ENCODE peak calls at places on chromosomes 16 and 17, in five cellular contexts. One of them, this sample, is unnamed. For H3K9me3, the result is how much of the 10 kb centered on the place peaks cover.

GRCh38 chr16:88965411-88965810 is 11.6 kb downstream of the CBFA2T3 start:
- ATAC-seq in upper lobe of left lung: no peak
- ATAC-seq in Panc1: no peak
- ATAC-seq in HCT116: no peak
- ATAC-seq in GM12878: no peak
- ATAC-seq in this sample: no peak

GRCh38 chr17:16980813-16981731 is 9.2 kb upstream of the TNFRSF13B start:
- ATAC-seq in upper lobe of left lung: peak
- ATAC-seq in HCT116: no peak
- ATAC-seq in Panc1: no peak
- ATAC-seq in GM12878: peak
- ATAC-seq in this sample: no peak

GRCh38 chr17:29640413-29640812 is 17.7 kb upstream of the CORO6 start:
- ATAC-seq in upper lobe of left lung: no peak
- ATAC-seq in GM12878: no peak
- ATAC-seq in Panc1: no peak
- ATAC-seq in HCT116: no peak
- ATAC-seq in this sample: no peak

GRCh38 chr16:26645629-26646028 is 421.1 kb upstream of the C16orf82 start:
- ATAC-seq in Panc1: no peak
- ATAC-seq in HCT116: no peak
- ATAC-seq in upper lobe of left lung: no peak
- ATAC-seq in GM12878: no peak
- ATAC-seq in this sample: no peak

GRCh38 chr17:27315796-27316465 is 22.0 kb downstream of the WSB1 start:
- ATAC-seq in Panc1: no peak
- ATAC-seq in upper lobe of left lung: no peak
- ATAC-seq in GM12878: no peak
- ATAC-seq in HCT116: no peak
- ATAC-seq in this sample: no peak

GRCh38 chr17:11081342-11081741 is 159.7 kb upstream of the SHISA6 start:
- ATAC-seq in GM12878: no peak
- ATAC-seq in Panc1: no peak
- ATAC-seq in upper lobe of left lung: no peak
- ATAC-seq in HCT116: no peak
- ATAC-seq in this sample: no peak

GRCh38 chr17:74268052-74268451 is 6.0 kb upstream of the DNAI2 start:
- ATAC-seq in Panc1: no peak
- ATAC-seq in HCT116: no peak
- ATAC-seq in GM12878: no peak
- ATAC-seq in upper lobe of left lung: no peak
- ATAC-seq in this sample: no peak

GRCh38 chr16:57713596-57713995 is 19.0 kb downstream of the DRC7 start:
- ATAC-seq in Panc1: no peak
- ATAC-seq in HCT116: no peak
- ATAC-seq in GM12878: no peak
- ATAC-seq in upper lobe of left lung: no peak
- ATAC-seq in this sample: no peak

GRCh38 chr17:57459286-57459915 is 203.1 kb downstream of the MSI2 start:
- ATAC-seq in upper lobe of left lung: no peak
- ATAC-seq in HCT116: peak
- ATAC-seq in Panc1: no peak
- ATAC-seq in GM12878: peak
- ATAC-seq in this sample: no peak

GRCh38 chr16:27318399-27319256 is 4.9 kb downstream of the IL4R start:
- ATAC-seq in GM12878: peak
- ATAC-seq in HCT116: no peak
- ATAC-seq in Panc1: no peak
- ATAC-seq in upper lobe of left lung: peak
- ATAC-seq in this sample: peak

GRCh38 chr17:32370426-32370825 is 20.5 kb downstream of the ZNF207 start:
- ATAC-seq in Panc1: no peak
- ATAC-seq in HCT116: no peak
- ATAC-seq in upper lobe of left lung: no peak
- ATAC-seq in GM12878: no peak
- ATAC-seq in this sample: no peak

GRCh38 chr17:76714822-76715461 is 4.2 kb upstream of the MXRA7 start:
- ATAC-seq in GM12878: peak
- ATAC-seq in HCT116: peak
- ATAC-seq in upper lobe of left lung: peak
- ATAC-seq in Panc1: no peak
- ATAC-seq in this sample: no peak

GRCh38 chr17:83110755-83111154 is 31.3 kb downstream of the METRNL start:
- ATAC-seq in GM12878: no peak
- ATAC-seq in upper lobe of left lung: peak
- ATAC-seq in HCT116: no peak
- ATAC-seq in Panc1: no peak
- ATAC-seq in this sample: peak

GRCh38 chr17:83109386-83109785 is 30.0 kb downstream of the METRNL start:
- ATAC-seq in GM12878: no peak
- ATAC-seq in upper lobe of left lung: no peak
- ATAC-seq in Panc1: peak
- ATAC-seq in HCT116: peak
- ATAC-seq in this sample: no peak

GRCh38 chr17:83108709-83109108 is 29.3 kb downstream of the METRNL start:
- ATAC-seq in HCT116: no peak
- ATAC-seq in GM12878: no peak
- ATAC-seq in Panc1: no peak
- ATAC-seq in upper lobe of left lung: no peak
- ATAC-seq in this sample: no peak

GRCh38 chr17:83111516-83112282 is 32.3 kb downstream of the METRNL start:
- ATAC-seq in Panc1: no peak
- ATAC-seq in HCT116: no peak
- ATAC-seq in GM12878: no peak
- ATAC-seq in upper lobe of left lung: no peak
- ATAC-seq in this sample: no peak

GRCh38 chr17:83109793-83110645 is 30.6 kb downstream of the METRNL start:
- ATAC-seq in Panc1: peak
- ATAC-seq in upper lobe of left lung: peak
- ATAC-seq in HCT116: peak
- ATAC-seq in GM12878: no peak
- ATAC-seq in this sample: peak
- TF ChIP-seq POLR2AphosphoS5 in Panc1: no peak
- TF ChIP-seq POLR2AphosphoS5 in upper lobe of left lung: peak
- TF ChIP-seq POLR2AphosphoS5 in HCT116: peak
- TF ChIP-seq POLR2AphosphoS5 in GM12878: no peak
- TF ChIP-seq POLR2AphosphoS5 in this sample: peak

DNA sequence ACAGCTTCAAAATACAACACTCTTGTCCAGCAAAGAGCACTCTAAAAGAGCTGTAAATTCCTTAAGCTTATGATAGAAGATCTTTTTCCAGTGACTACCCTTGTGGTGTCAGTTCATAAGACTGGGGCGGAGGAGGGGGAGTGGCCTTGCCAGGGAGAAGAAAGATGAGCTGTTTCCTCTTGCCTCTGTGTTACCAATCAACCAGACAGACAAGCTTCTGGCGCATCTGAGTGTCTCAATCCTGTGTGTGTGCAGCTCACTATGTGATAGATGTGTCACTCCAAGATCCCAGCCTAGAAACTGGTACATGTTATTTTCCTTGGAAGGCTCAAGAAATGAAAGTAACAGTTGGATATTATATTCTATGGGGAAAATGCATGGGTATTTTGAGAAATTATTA is 167.4 kb upstream of the CACNG3 start:
- ATAC-seq in GM12878: no peak
- ATAC-seq in HCT116: no peak
- ATAC-seq in upper lobe of left lung: no peak
- ATAC-seq in Panc1: no peak
- ATAC-seq in this sample: no peak
- H3K9me3 ChIP-seq in GM12878: under half
- H3K9me3 ChIP-seq in HCT116: under half
- H3K9me3 ChIP-seq in upper lobe of left lung: under half
- H3K9me3 ChIP-seq in Panc1: under half
- H3K9me3 ChIP-seq in this sample: under half

DNA sequence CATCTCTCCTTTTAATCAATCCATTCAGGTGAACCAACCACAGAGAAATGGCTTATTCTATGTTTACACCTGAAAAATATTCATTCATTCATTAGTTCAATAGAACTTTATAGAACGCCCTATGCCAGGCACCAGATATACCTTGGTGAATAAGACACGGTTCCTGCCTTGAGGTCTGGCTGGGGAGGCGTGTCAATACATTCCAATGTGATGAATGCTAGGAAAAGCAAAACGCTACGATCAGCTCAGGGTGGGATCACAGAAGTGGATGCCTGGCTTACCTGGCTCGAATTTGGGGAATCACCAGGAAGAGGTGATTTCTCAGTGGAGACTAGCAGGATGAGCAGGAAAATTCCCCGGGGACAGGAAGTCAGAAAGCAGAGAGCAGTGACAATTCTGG is 17.5 kb upstream of the WFIKKN2 start:
- ATAC-seq in upper lobe of left lung: no peak
- ATAC-seq in HCT116: peak
- ATAC-seq in Panc1: peak
- ATAC-seq in GM12878: no peak
- ATAC-seq in this sample: no peak
- TF ChIP-seq CTCF in upper lobe of left lung: no peak
- TF ChIP-seq CTCF in HCT116: no peak
- TF ChIP-seq CTCF in Panc1: no peak
- TF ChIP-seq CTCF in GM12878: no peak
- TF ChIP-seq CTCF in this sample: no peak

GRCh38 chr16:19113577-19114358 is at the start of gene ITPRIPL2:
- ATAC-seq in upper lobe of left lung: peak
- ATAC-seq in GM12878: peak
- ATAC-seq in HCT116: peak
- ATAC-seq in Panc1: peak
- ATAC-seq in this sample: peak
- TF ChIP-seq POLR2AphosphoS5 in upper lobe of left lung: peak
- TF ChIP-seq POLR2AphosphoS5 in GM12878: no peak
- TF ChIP-seq POLR2AphosphoS5 in HCT116: peak
- TF ChIP-seq POLR2AphosphoS5 in Panc1: peak
- TF ChIP-seq POLR2AphosphoS5 in this sample: peak

GRCh38 chr16:25563700-25564099 is 128.1 kb upstream of the HS3ST4 start:
- ATAC-seq in GM12878: no peak
- ATAC-seq in upper lobe of left lung: no peak
- ATAC-seq in HCT116: no peak
- ATAC-seq in Panc1: no peak
- ATAC-seq in this sample: no peak
- H3K9me3 ChIP-seq in GM12878: under half
- H3K9me3 ChIP-seq in upper lobe of left lung: under half
- H3K9me3 ChIP-seq in HCT116: under half
- H3K9me3 ChIP-seq in Panc1: under half
- H3K9me3 ChIP-seq in this sample: under half

DNA sequence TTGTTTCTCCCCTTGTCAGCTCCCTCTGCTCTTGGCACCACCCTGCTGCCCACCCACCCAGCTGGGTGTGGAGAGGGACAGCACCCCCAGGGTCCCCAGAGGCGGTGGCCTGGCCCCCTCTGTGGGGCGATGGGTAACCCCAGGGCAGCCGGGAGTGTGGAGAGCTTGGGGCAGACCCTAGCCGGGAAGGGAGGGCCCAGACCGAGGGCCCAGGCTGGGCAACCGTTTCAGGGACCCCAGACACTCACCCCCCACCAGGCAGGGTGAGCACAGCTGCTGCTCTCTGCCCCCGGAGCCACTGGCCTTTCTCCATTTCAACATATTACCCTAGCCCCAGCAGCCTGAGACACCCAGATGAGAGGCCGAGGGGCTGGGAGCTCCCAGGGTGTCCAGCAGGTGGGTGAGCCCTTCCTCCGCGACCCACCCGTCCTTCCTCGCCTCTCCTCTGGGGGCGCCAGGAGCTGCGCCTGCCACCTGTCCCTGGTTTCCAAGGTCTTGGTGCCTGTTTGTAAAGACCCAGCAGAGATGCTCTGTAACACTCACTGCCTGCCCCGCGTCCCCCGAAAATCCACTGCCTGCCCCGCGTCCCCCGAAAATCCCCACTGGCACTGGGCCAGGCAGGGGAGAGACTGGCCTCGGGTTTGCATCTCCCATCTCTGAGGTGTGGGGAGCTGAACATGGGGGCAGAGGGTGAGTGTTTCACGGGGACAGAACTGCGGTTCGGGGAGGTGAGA is 45.4 kb downstream of the BAHCC1 start:
- ATAC-seq in HCT116: peak
- ATAC-seq in GM12878: peak
- ATAC-seq in Panc1: peak
- ATAC-seq in upper lobe of left lung: no peak
- ATAC-seq in this sample: no peak
- TF ChIP-seq CTCF in HCT116: no peak
- TF ChIP-seq CTCF in GM12878: peak
- TF ChIP-seq CTCF in Panc1: peak
- TF ChIP-seq CTCF in upper lobe of left lung: no peak
- TF ChIP-seq CTCF in this sample: peak

GRCh38 chr16:4765511-4766474 is 1.2 kb downstream of the ZNF500 start:
- ATAC-seq in upper lobe of left lung: no peak
- ATAC-seq in GM12878: no peak
- ATAC-seq in Panc1: no peak
- ATAC-seq in HCT116: no peak
- ATAC-seq in this sample: no peak
- TF ChIP-seq POLR2AphosphoS5 in upper lobe of left lung: no peak
- TF ChIP-seq POLR2AphosphoS5 in GM12878: no peak
- TF ChIP-seq POLR2AphosphoS5 in Panc1: no peak
- TF ChIP-seq POLR2AphosphoS5 in HCT116: no peak
- TF ChIP-seq POLR2AphosphoS5 in this sample: no peak

GRCh38 chr16:56259425-56259779 is 68.1 kb downstream of the GNAO1 start:
- ATAC-seq in GM12878: no peak
- ATAC-seq in Panc1: no peak
- ATAC-seq in upper lobe of left lung: no peak
- ATAC-seq in HCT116: no peak
- ATAC-seq in this sample: no peak
- H3K9me3 ChIP-seq in GM12878: under half
- H3K9me3 ChIP-seq in Panc1: under half
- H3K9me3 ChIP-seq in upper lobe of left lung: under half
- H3K9me3 ChIP-seq in HCT116: under half
- H3K9me3 ChIP-seq in this sample: under half

DNA sequence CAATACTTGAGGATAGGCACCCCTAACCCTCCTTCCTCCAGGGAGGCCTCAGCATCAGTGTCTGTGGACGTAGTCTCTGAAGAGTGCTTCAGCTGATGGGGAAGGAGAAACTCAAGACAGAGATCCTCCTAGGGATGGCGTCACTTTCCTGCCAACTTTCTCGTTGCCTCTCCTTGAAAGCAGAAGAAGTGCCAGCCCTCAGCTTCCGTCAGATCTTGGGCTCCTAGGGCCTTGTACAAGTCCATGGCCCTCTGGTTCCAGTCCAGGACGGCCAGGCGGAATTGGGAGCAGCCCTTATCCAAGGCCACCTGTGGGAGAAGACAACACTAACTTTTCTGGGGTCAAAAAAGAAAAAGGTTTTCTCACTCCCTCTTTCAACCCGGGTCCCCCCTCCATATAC is 1.3 kb downstream of the SAT2 start:
- ATAC-seq in Panc1: no peak
- ATAC-seq in GM12878: no peak
- ATAC-seq in HCT116: no peak
- ATAC-seq in upper lobe of left lung: peak
- ATAC-seq in this sample: no peak
- TF ChIP-seq CTCF in Panc1: no peak
- TF ChIP-seq CTCF in GM12878: no peak
- TF ChIP-seq CTCF in HCT116: no peak
- TF ChIP-seq CTCF in upper lobe of left lung: no peak
- TF ChIP-seq CTCF in this sample: no peak

GRCh38 chr17:42312285-42313130 is 24.2 kb downstream of the STAT5A start:
- ATAC-seq in HCT116: peak
- ATAC-seq in Panc1: peak
- ATAC-seq in upper lobe of left lung: peak
- ATAC-seq in GM12878: peak
- ATAC-seq in this sample: peak
- TF ChIP-seq POLR2AphosphoS5 in HCT116: no peak
- TF ChIP-seq POLR2AphosphoS5 in Panc1: peak
- TF ChIP-seq POLR2AphosphoS5 in upper lobe of left lung: peak
- TF ChIP-seq POLR2AphosphoS5 in GM12878: peak
- TF ChIP-seq POLR2AphosphoS5 in this sample: peak